ENCODE peak calls at places on chromosomes 13 and 19, in eight cellular contexts. N is DND-41, U is fibroblast of lung, M is A673, O is hepatocyte, G is GM23338, Q is neural progenitor cell, H is GM23248. C is an unnamed sample.

GRCh38 chr13:52348081-52348480 is 57.9 kb downstream of the THSD1 start:
- DNase-seq in U (peak), O (no peak), Q (no peak), H (peak), M (no peak), N (no peak), G (no peak), C (no peak)

GRCh38 chr19:51366050-51366998 is at the start of gene ETFB:
- DNase-seq in G (peak), H (peak), Q (peak), M (peak), O (peak), U (peak), N (peak), C (peak)

GRCh38 chr13:40235160-40235796 is 431.2 kb downstream of the FOXO1 start:
- DNase-seq in O (no peak), M (no peak), U (no peak), G (no peak), Q (no peak), N (no peak), H (peak), C (no peak)

GRCh38 chr19:52600639-52601024 is 30.5 kb downstream of the ZNF701 start:
- DNase-seq in N (peak), M (peak), O (peak), H (no peak), G (peak), U (no peak), Q (no peak), C (no peak)

GRCh38 chr13:41137951-41138350 is 5.3 kb upstream of the KBTBD6 start:
- DNase-seq in H (peak), O (no peak), M (no peak), N (no peak), Q (no peak), G (no peak), U (peak), C (no peak)

GRCh38 chr19:35832054-35832453 is 19.4 kb upstream of the PRODH2 start:
- DNase-seq in N (no peak), O (no peak), H (no peak), G (no peak), M (no peak), U (no peak), Q (no peak), C (no peak)

GRCh38 chr19:7926727-7927604 is 1.0 kb upstream of the CTXN1 start:
- DNase-seq in Q (no peak), U (no peak), N (no peak), H (no peak), G (no peak), M (no peak), O (no peak), C (no peak)

GRCh38 chr19:14366529-14366928 is 14.7 kb upstream of the ADGRE5 start:
- DNase-seq in G (peak), Q (peak), U (peak), O (peak), N (peak), M (peak), H (peak), C (peak)

GRCh38 chr19:7535035-7535992 is at the start of gene PNPLA6:
- DNase-seq in U (peak), H (peak), M (peak), N (peak), G (peak), O (peak), Q (peak), C (peak)

GRCh38 chr13:41107584-41108014 is 25.0 kb downstream of the KBTBD6 start:
- DNase-seq in N (no peak), U (no peak), H (no peak), M (no peak), G (peak), Q (peak), O (no peak), C (no peak)

GRCh38 chr13:44220948-44221347 is 152.7 kb upstream of the SERP2 start:
- DNase-seq in N (no peak), H (no peak), M (no peak), G (no peak), U (no peak), Q (peak), O (no peak), C (no peak)

GRCh38 chr13:70723732-70724131 is 615.5 kb upstream of the KLHL1 start:
- DNase-seq in H (no peak), M (peak), N (no peak), G (no peak), O (no peak), Q (no peak), U (peak), C (no peak)

GRCh38 chr13:80530902-80531301 is 190.0 kb upstream of the SPRY2 start:
- DNase-seq in U (no peak), Q (no peak), M (no peak), G (no peak), O (no peak), H (no peak), N (no peak), C (no peak)

GRCh38 chr13:66700336-66700735 is 529.8 kb downstream of the PCDH9 start:
- DNase-seq in O (no peak), U (peak), G (no peak), M (no peak), Q (no peak), H (no peak), N (no peak), C (no peak)

GRCh38 chr13:80979035-80979641 is 638.2 kb upstream of the SPRY2 start:
- DNase-seq in H (peak), U (peak), G (peak), Q (peak), N (peak), O (peak), M (peak), C (no peak)

GRCh38 chr19:42129399-42130253 is 2.6 kb downstream of the POU2F2 start:
- DNase-seq in M (no peak), Q (no peak), H (peak), U (peak), O (no peak), N (no peak), G (no peak), C (no peak)

GRCh38 chr19:35585844-35586243 is at the start of gene PMIS2:
- DNase-seq in N (peak), Q (peak), O (no peak), H (no peak), M (peak), U (no peak), G (peak), C (no peak)

GRCh38 chr13:58852076-58852475 is 1220.5 kb downstream of the PCDH17 start:
- DNase-seq in Q (no peak), M (no peak), U (peak), G (no peak), H (no peak), O (no peak), N (no peak), C (no peak)

GRCh38 chr13:73351730-73352129 is 292.9 kb downstream of the KLF5 start:
- DNase-seq in O (no peak), H (no peak), N (no peak), G (no peak), Q (no peak), U (no peak), M (no peak), C (no peak)

GRCh38 chr19:10136936-10137335 is 17.2 kb upstream of the EIF3G start:
- DNase-seq in U (no peak), Q (no peak), M (no peak), N (no peak), O (no peak), G (no peak), H (no peak), C (no peak)

GRCh38 chr19:10132848-10133350 is 13.2 kb upstream of the EIF3G start:
- DNase-seq in M (no peak), U (no peak), O (no peak), G (no peak), H (no peak), Q (no peak), N (no peak), C (no peak)

GRCh38 chr19:10134040-10134439 is 14.3 kb upstream of the EIF3G start:
- DNase-seq in N (no peak), G (no peak), Q (no peak), M (no peak), O (no peak), H (no peak), U (no peak), C (no peak)

GRCh38 chr19:10137751-10138682 is 18.3 kb upstream of the EIF3G start:
- DNase-seq in Q (no peak), G (no peak), H (no peak), N (no peak), U (no peak), M (no peak), O (no peak), C (no peak)

GRCh38 chr19:10135551-10136334 is 16.0 kb upstream of the EIF3G start:
- DNase-seq in O (no peak), M (no peak), H (no peak), N (no peak), G (no peak), Q (no peak), U (no peak), C (no peak)
- H3K27ac ChIP-seq in O (no peak), M (no peak), H (no peak), N (no peak), G (no peak), Q (no peak), U (no peak), C (no peak)

GRCh38 chr13:111005364-111005763 is 90.5 kb upstream of the ANKRD10 start:
- DNase-seq in O (no peak), G (no peak), U (peak), H (peak), N (no peak), Q (no peak), M (no peak), C (peak)
- TF ChIP-seq EZH2 in O (no peak), G (no peak), U (no peak), H (no peak), N (no peak), Q (no peak), M (no peak), C (no peak)

DNA sequence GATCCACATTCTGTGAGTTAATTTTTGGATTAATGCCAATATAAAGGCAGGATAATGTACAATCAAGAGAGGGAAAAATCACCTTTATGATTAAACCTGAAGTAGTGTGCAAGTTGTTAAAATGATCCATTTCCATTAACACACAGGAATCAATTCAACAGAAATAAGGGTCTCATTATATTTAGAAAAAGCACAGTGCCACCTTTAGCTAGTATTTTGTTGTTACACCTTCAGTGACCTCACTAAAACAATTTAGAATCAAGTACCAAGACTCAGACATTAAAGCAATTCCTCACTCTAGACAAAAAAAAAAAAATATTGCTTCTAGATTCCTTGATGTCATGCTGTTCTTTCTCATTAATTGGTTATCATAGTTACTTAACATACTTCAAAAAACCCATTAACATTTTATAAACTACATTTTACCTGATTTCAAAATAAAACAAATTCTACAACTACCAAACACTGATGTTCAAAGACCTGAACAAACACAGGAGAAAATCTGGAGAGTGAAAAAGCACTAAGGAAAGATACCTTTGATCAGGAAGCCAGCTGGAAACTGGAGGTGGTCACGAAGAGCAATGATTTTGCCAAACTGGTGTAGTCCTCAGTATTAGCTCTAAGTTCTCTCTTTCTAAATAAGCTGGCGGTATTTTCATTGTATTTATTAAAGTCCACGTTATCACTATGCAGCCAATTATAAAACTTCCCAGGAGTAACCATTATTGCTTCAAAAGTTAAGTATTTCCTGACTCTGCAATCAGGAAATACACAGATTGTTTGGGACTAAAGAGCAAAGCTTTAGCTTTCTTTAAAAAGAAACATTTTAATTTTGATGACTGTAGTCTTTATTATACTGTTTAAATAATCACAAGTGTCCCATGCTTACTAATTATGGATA is 115.3 kb downstream of the TBC1D4 start:
- DNase-seq in O (no peak), M (no peak), N (no peak), U (no peak), G (no peak), H (no peak), Q (no peak), C (no peak)
- H3K27ac ChIP-seq in O (no peak), M (no peak), N (no peak), U (peak), G (no peak), H (peak), Q (no peak), C (peak)

DNA sequence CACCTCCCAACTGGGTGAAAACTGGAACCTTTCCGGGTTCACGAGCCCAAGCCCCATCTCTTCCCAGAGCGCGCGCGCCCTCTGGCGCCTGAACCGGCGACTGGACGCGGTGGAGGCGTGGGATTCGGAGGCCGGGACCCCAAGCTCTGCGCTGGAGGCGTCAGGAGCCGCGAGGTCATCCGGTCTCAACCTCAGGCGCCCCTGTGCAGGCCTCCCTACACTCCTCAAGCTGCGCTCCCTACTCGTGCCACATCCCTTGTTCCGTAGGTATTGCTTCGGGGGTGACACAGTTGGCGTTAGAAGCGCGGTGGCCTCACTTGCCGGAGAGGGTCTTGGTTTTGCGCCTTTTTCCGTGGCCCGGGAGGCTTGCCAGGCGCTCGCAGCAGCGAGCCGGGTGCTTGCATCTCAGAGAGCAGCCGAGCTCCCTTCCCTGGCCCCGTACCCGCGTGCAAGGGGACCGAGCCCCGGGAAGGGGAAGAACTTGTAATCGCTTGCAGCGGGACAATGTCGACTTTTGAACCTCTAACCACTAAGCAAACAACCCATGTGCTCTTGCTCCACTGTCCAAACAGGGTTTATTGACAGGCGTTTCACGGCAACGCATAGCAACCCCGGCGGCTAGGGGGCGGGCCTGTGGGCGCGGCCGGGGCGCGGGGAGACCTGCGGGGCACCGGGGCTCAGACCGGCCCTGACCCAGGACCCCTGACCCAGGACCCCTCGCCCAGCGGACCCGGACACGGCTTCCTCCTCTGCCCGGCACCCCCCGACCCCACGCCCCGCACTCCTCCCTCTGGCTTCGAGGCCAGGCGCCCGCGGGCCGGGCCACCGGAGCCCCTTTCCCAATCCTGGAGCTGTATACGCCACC is 8.5 kb downstream of the CDX2 start:
- DNase-seq in U (no peak), G (peak), Q (peak), M (peak), H (peak), N (peak), O (peak), C (peak)
- TF ChIP-seq EZH2 in U (peak), G (peak), Q (peak), M (peak), H (peak), N (peak), O (peak), C (no peak)

DNA sequence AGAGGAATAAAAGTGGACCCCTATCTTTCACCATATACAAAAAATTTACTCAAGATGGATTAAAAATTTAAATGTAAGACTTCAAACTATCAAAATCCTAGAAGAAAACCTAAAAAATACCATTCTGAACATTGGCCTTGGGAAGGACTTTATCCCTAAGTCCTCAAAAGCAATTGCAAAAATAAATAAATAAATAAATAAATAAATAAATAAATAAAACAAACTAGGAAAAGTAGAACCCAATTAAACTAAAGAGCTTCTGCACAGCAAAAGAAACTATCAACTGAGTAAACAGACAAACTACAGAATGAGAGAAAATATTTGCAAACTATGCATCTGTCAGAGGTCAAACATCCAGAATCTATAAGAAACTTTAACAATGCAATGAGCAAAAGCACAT is 874.9 kb upstream of the PCDH20 start:
- DNase-seq in Q (no peak), U (no peak), G (no peak), H (no peak), O (no peak), M (no peak), N (no peak), C (no peak)
- H3K27ac ChIP-seq in Q (no peak), U (no peak), G (no peak), H (no peak), O (no peak), M (no peak), N (no peak), C (no peak)